ENCODE peak calls at places on chromosomes 16 and 17, in eight cellular contexts. F is prostate gland; N is CD8-positive, alpha-beta T cell; A is stomach; W is esophagus squamous epithelium; S is right lobe of liver; E is BJ; Y is brain microvascular endothelial cell. O is an unnamed sample.

GRCh38 chr17:39653662-39654331 is 11.4 kb upstream of the TCAP start:
- DNase-seq in F (peak), N (peak), A (peak), W (no peak), S (no peak), E (no peak), Y (peak), O (peak)

GRCh38 chr17:67260051-67260987 is 15.3 kb upstream of the HELZ start:
- DNase-seq in F (peak), N (no peak), A (no peak), W (no peak), S (peak), E (peak), Y (peak), O (no peak)

GRCh38 chr17:34884597-34884996 is 76.7 kb downstream of the CCT6B start:
- DNase-seq in F (no peak), N (no peak), A (no peak), W (no peak), S (no peak), E (no peak), Y (no peak), O (no peak)

GRCh38 chr17:4898927-4899326 is 409 bp upstream of the C17orf107 start:
- DNase-seq in F (no peak), N (no peak), A (no peak), W (no peak), S (peak), E (no peak), Y (no peak), O (no peak)

GRCh38 chr17:57432507-57433277 is 176.4 kb downstream of the MSI2 start:
- DNase-seq in F (no peak), N (no peak), A (no peak), W (no peak), S (no peak), E (no peak), Y (no peak), O (no peak)

GRCh38 chr17:44350733-44351226 is 5.7 kb downstream of the GRN start:
- DNase-seq in F (peak), N (peak), A (peak), W (no peak), S (peak), E (no peak), Y (peak), O (peak)

GRCh38 chr16:19304670-19305240 is 19.2 kb downstream of the CLEC19A start:
- DNase-seq in F (no peak), N (no peak), A (no peak), W (no peak), S (no peak), E (no peak), Y (no peak), O (no peak)

GRCh38 chr17:44086364-44087311 is 16.1 kb downstream of the G6PC3 start:
- DNase-seq in F (no peak), N (peak), A (no peak), W (no peak), S (peak), E (peak), Y (peak), O (no peak)

GRCh38 chr16:66588981-66589713 is 9.9 kb downstream of the CMTM2 start:
- DNase-seq in F (no peak), N (peak), A (peak), W (no peak), S (peak), E (no peak), Y (no peak), O (peak)

GRCh38 chr17:76024353-76024752 is 2.8 kb downstream of the EVPL start:
- DNase-seq in F (no peak), N (no peak), A (no peak), W (no peak), S (no peak), E (no peak), Y (no peak), O (no peak)

GRCh38 chr17:76025294-76025693 is 1.8 kb downstream of the EVPL start:
- DNase-seq in F (no peak), N (no peak), A (no peak), W (no peak), S (no peak), E (no peak), Y (no peak), O (no peak)

GRCh38 chr17:76026714-76027158 is 370 bp downstream of the EVPL start:
- DNase-seq in F (peak), N (no peak), A (no peak), W (no peak), S (no peak), E (no peak), Y (no peak), O (no peak)

GRCh38 chr17:76023900-76024237 is 3.2 kb downstream of the EVPL start:
- DNase-seq in F (no peak), N (no peak), A (no peak), W (no peak), S (no peak), E (no peak), Y (no peak), O (no peak)

DNA sequence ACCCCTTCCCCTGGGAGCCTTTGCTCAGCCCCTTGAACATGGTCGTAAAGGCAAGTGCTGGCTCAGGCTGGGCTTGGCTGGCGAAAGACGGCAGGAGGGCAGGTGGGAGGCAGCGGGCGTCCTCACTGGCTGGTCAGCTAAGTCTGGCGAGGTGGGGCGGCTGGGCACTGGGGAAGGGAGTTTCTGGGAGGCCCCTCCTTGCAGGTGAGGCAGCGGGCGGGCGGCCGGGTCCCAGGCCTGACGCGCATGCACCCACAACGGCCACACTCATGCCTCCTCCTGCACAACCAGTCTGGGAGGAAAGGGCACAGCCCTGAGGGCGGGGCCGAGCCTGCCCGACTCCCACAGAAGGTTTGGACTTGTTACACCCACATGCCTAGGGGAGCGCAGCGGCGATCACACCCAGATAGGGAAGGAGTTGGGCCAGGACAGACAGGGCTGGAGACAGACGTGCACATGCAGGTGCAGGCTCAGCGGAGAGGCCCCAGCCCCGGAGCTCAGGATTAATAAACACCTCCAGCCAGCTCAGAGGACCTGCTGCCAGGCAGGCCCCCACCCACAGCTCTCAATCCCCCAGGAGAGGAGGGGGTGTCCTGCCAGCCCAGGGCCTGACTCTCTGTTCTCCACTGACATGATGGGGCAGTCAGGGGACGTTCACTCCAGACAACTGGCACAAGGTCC is at the start of gene EVPL:
- DNase-seq in F (peak), N (no peak), A (peak), W (no peak), S (no peak), E (no peak), Y (no peak), O (no peak)
- TF ChIP-seq CTCF in F (no peak), N (no peak), A (no peak), W (no peak), S (no peak), E (no peak), Y (no peak), O (no peak)

GRCh38 chr16:79800016-79800608 is 199.6 kb upstream of the MAF start:
- DNase-seq in F (no peak), N (no peak), A (no peak), W (no peak), S (no peak), E (no peak), Y (no peak), O (no peak)

GRCh38 chr16:79795556-79795955 is 195.0 kb upstream of the MAF start:
- DNase-seq in F (no peak), N (no peak), A (no peak), W (no peak), S (no peak), E (no peak), Y (no peak), O (no peak)

GRCh38 chr16:79797486-79797885 is 196.9 kb upstream of the MAF start:
- DNase-seq in F (no peak), N (no peak), A (no peak), W (no peak), S (no peak), E (no peak), Y (no peak), O (no peak)

GRCh38 chr16:79801550-79802090 is 201.1 kb upstream of the MAF start:
- DNase-seq in F (no peak), N (no peak), A (no peak), W (no peak), S (no peak), E (no peak), Y (peak), O (no peak)

DNA sequence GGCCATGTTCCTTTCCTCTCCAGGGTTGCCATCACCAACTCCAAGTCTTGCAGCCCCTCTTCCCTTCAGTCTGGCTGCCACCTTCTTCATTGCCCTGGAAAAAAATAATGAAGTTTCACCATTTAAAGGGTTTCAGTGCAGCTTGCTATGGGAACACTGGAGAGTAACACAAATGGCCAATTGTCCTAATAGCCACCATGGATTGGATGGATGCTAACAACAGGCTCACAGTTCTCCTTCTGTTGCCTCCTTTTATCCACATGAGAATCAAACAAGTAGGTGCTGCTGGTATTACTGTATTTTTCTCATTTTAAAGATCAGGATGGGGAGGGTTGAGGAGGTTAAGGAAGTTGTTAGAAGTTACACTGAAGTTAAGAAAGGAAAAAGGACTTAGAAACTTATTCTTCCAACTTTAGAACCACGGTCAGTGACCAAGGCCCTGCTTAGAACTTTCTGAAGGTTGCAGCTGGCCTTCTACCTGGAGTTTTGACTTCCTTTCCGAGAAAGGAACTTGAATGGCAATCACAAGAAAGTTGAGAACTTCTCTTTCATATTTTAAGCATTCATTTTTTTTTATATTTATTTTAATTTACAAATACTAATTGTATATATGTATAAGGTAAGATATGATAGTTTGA is 198.0 kb upstream of the MAF start:
- DNase-seq in F (no peak), N (no peak), A (no peak), W (no peak), S (no peak), E (no peak), Y (no peak), O (no peak)
- TF ChIP-seq CTCF in F (no peak), N (no peak), A (no peak), W (no peak), S (no peak), E (no peak), Y (no peak), O (no peak)

GRCh38 chr17:78561166-78561565 is 16.0 kb downstream of the DNAH17 start:
- DNase-seq in F (no peak), N (no peak), A (no peak), W (no peak), S (no peak), E (no peak), Y (no peak), O (no peak)

GRCh38 chr17:78559024-78559423 is 18.2 kb downstream of the DNAH17 start:
- DNase-seq in F (no peak), N (no peak), A (no peak), W (no peak), S (no peak), E (no peak), Y (no peak), O (no peak)

GRCh38 chr17:78560731-78561130 is 16.5 kb downstream of the DNAH17 start:
- DNase-seq in F (no peak), N (no peak), A (no peak), W (no peak), S (no peak), E (no peak), Y (no peak), O (no peak)

GRCh38 chr17:78558181-78558850 is 18.9 kb downstream of the DNAH17 start:
- DNase-seq in F (no peak), N (no peak), A (no peak), W (no peak), S (no peak), E (no peak), Y (peak), O (no peak)

GRCh38 chr17:78559749-78560368 is 17.3 kb downstream of the DNAH17 start:
- DNase-seq in F (no peak), N (no peak), A (no peak), W (no peak), S (no peak), E (no peak), Y (no peak), O (no peak)
- TF ChIP-seq CTCF in F (no peak), N (no peak), A (no peak), W (no peak), S (no peak), E (no peak), Y (no peak), O (no peak)

GRCh38 chr17:41420134-41420533 is 4.3 kb downstream of the KRT37 start:
- DNase-seq in F (peak), N (no peak), A (no peak), W (no peak), S (no peak), E (no peak), Y (no peak), O (no peak)
- TF ChIP-seq CTCF in F (no peak), N (no peak), A (no peak), W (no peak), S (no peak), E (no peak), Y (no peak), O (no peak)

GRCh38 chr17:79991140-79991923 is 44.3 kb downstream of the TBC1D16 start:
- DNase-seq in F (peak), N (peak), A (peak), W (no peak), S (peak), E (no peak), Y (peak), O (peak)
- TF ChIP-seq CTCF in F (peak), N (peak), A (no peak), W (no peak), S (peak), E (peak), Y (peak), O (peak)

GRCh38 chr16:1781758-1782407 is 488 bp downstream of the SPSB3 start:
- DNase-seq in F (no peak), N (peak), A (no peak), W (no peak), S (peak), E (no peak), Y (no peak), O (no peak)
- TF ChIP-seq CTCF in F (no peak), N (peak), A (no peak), W (peak), S (no peak), E (peak), Y (peak), O (no peak)

GRCh38 chr16:89906141-89907025 is 12.3 kb upstream of the MC1R start:
- DNase-seq in F (no peak), N (no peak), A (no peak), W (no peak), S (no peak), E (no peak), Y (no peak), O (no peak)
- TF ChIP-seq CTCF in F (no peak), N (no peak), A (no peak), W (no peak), S (no peak), E (no peak), Y (no peak), O (no peak)